ENCODE peak calls at places on chromosomes 13 and 19, in eight cellular contexts. One of them, this sample, is unnamed.
A peak's percentile ranks its signal among the peaks of the same experiment; 100 is the strongest.

GRCh38 chr13:30038884-30039283 is 188.5 kb upstream of the UBL3 start:
- DNase-seq in lower leg skin: no peak
- DNase-seq in BE2C: no peak
- DNase-seq in breast epithelium: no peak
- DNase-seq in WTC11: no peak
- DNase-seq in AG04450: no peak
- DNase-seq in cardiac fibroblast: peak; percentile 35
- DNase-seq in A549: no peak
- DNase-seq in this sample: peak; percentile 78

GRCh38 chr13:45863716-45864590 is 12.4 kb upstream of the SIAH3 start:
- DNase-seq in A549: no peak
- DNase-seq in breast epithelium: no peak
- DNase-seq in AG04450: no peak
- DNase-seq in BE2C: no peak
- DNase-seq in WTC11: no peak
- DNase-seq in cardiac fibroblast: no peak
- DNase-seq in lower leg skin: no peak
- DNase-seq in this sample: no peak

GRCh38 chr19:17183858-17184271 is 31.3 kb upstream of the USE1 start:
- DNase-seq in A549: no peak
- DNase-seq in BE2C: no peak
- DNase-seq in WTC11: no peak
- DNase-seq in AG04450: no peak
- DNase-seq in breast epithelium: no peak
- DNase-seq in cardiac fibroblast: no peak
- DNase-seq in lower leg skin: no peak
- DNase-seq in this sample: no peak

GRCh38 chr13:20332361-20333096 is 100.4 kb upstream of the GJB6 start:
- DNase-seq in cardiac fibroblast: peak; percentile 8
- DNase-seq in A549: no peak
- DNase-seq in lower leg skin: peak; percentile 40
- DNase-seq in WTC11: no peak
- DNase-seq in breast epithelium: no peak
- DNase-seq in BE2C: peak; percentile 39
- DNase-seq in AG04450: no peak
- DNase-seq in this sample: peak; percentile 69

GRCh38 chr13:51397262-51397933 is 55.4 kb downstream of the INTS6 start:
- DNase-seq in cardiac fibroblast: peak; percentile 78
- DNase-seq in A549: peak; percentile 31
- DNase-seq in lower leg skin: peak; percentile 83
- DNase-seq in WTC11: no peak
- DNase-seq in AG04450: peak; percentile 44
- DNase-seq in BE2C: no peak
- DNase-seq in breast epithelium: no peak
- DNase-seq in this sample: peak; percentile 94

GRCh38 chr19:5727453-5728050 is 7.1 kb downstream of the CATSPERD start:
- DNase-seq in AG04450: no peak
- DNase-seq in lower leg skin: no peak
- DNase-seq in BE2C: no peak
- DNase-seq in breast epithelium: no peak
- DNase-seq in cardiac fibroblast: no peak
- DNase-seq in WTC11: no peak
- DNase-seq in A549: no peak
- DNase-seq in this sample: no peak

GRCh38 chr19:41588497-41589209 is 12.7 kb downstream of the CEACAM21 start:
- DNase-seq in AG04450: no peak
- DNase-seq in WTC11: peak; percentile 69
- DNase-seq in cardiac fibroblast: peak; percentile 49
- DNase-seq in BE2C: no peak
- DNase-seq in breast epithelium: no peak
- DNase-seq in lower leg skin: no peak
- DNase-seq in A549: peak; percentile 44
- DNase-seq in this sample: peak; percentile 16

GRCh38 chr13:111513766-111514611 is 193.5 kb downstream of the TEX29 start:
- DNase-seq in WTC11: no peak
- DNase-seq in cardiac fibroblast: no peak
- DNase-seq in AG04450: no peak
- DNase-seq in breast epithelium: no peak
- DNase-seq in BE2C: no peak
- DNase-seq in lower leg skin: no peak
- DNase-seq in A549: no peak
- DNase-seq in this sample: no peak

GRCh38 chr19:44689290-44690130 is 9.4 kb upstream of the CEACAM16 start:
- DNase-seq in A549: peak; percentile 95
- DNase-seq in breast epithelium: peak; percentile 69
- DNase-seq in AG04450: peak; percentile 34
- DNase-seq in cardiac fibroblast: peak; percentile 76
- DNase-seq in BE2C: peak; percentile 86
- DNase-seq in lower leg skin: peak; percentile 37
- DNase-seq in WTC11: peak; percentile 94
- DNase-seq in this sample: peak; percentile 59

GRCh38 chr13:50829226-50829625 is 14.3 kb downstream of the DLEU7 start:
- DNase-seq in lower leg skin: no peak
- DNase-seq in AG04450: no peak
- DNase-seq in breast epithelium: no peak
- DNase-seq in cardiac fibroblast: no peak
- DNase-seq in WTC11: no peak
- DNase-seq in BE2C: no peak
- DNase-seq in A549: no peak
- DNase-seq in this sample: no peak

GRCh38 chr13:93169980-93170379 is 56.6 kb upstream of the GPC6 start:
- DNase-seq in cardiac fibroblast: peak; percentile 88
- DNase-seq in WTC11: no peak
- DNase-seq in A549: peak; percentile 40
- DNase-seq in AG04450: peak; percentile 61
- DNase-seq in BE2C: no peak
- DNase-seq in lower leg skin: no peak
- DNase-seq in breast epithelium: no peak
- DNase-seq in this sample: peak; percentile 46

GRCh38 chr13:76879876-76880270 is 6.3 kb downstream of the KCTD12 start:
- DNase-seq in breast epithelium: no peak
- DNase-seq in WTC11: no peak
- DNase-seq in A549: no peak
- DNase-seq in AG04450: no peak
- DNase-seq in lower leg skin: no peak
- DNase-seq in cardiac fibroblast: no peak
- DNase-seq in BE2C: no peak
- DNase-seq in this sample: no peak

GRCh38 chr13:100158569-100158968 is 69.7 kb downstream of the PCCA start:
- DNase-seq in cardiac fibroblast: no peak
- DNase-seq in lower leg skin: no peak
- DNase-seq in AG04450: no peak
- DNase-seq in BE2C: no peak
- DNase-seq in breast epithelium: no peak
- DNase-seq in A549: no peak
- DNase-seq in WTC11: no peak
- DNase-seq in this sample: no peak

GRCh38 chr19:29544656-29545360 is 19.0 kb downstream of the VSTM2B start:
- DNase-seq in lower leg skin: no peak
- DNase-seq in AG04450: no peak
- DNase-seq in cardiac fibroblast: no peak
- DNase-seq in A549: no peak
- DNase-seq in breast epithelium: peak; percentile 20
- DNase-seq in WTC11: no peak
- DNase-seq in BE2C: no peak
- DNase-seq in this sample: no peak

GRCh38 chr13:47499358-47500150 is 501.5 kb downstream of the SUCLA2 start:
- DNase-seq in cardiac fibroblast: peak; percentile 78
- DNase-seq in AG04450: peak; percentile 63
- DNase-seq in WTC11: no peak
- DNase-seq in BE2C: no peak
- DNase-seq in A549: no peak
- DNase-seq in lower leg skin: no peak
- DNase-seq in breast epithelium: no peak
- DNase-seq in this sample: peak; percentile 75

GRCh38 chr19:4877753-4878490 is 10.5 kb upstream of the PLIN3 start:
- DNase-seq in breast epithelium: no peak
- DNase-seq in AG04450: no peak
- DNase-seq in A549: no peak
- DNase-seq in cardiac fibroblast: no peak
- DNase-seq in WTC11: no peak
- DNase-seq in BE2C: no peak
- DNase-seq in lower leg skin: no peak
- DNase-seq in this sample: no peak

GRCh38 chr13:99356216-99357089 is 49.3 kb upstream of the GPR183 start:
- DNase-seq in A549: no peak
- DNase-seq in AG04450: peak; percentile 39
- DNase-seq in BE2C: no peak
- DNase-seq in WTC11: no peak
- DNase-seq in lower leg skin: peak; percentile 48
- DNase-seq in cardiac fibroblast: peak; percentile 80
- DNase-seq in breast epithelium: no peak
- DNase-seq in this sample: peak; percentile 76

GRCh38 chr19:35266904-35267817 is 1.6 kb upstream of the USF2 start:
- DNase-seq in WTC11: peak; percentile 42
- DNase-seq in AG04450: no peak
- DNase-seq in BE2C: peak; percentile 39
- DNase-seq in lower leg skin: peak; percentile 57
- DNase-seq in A549: peak; percentile 56
- DNase-seq in breast epithelium: no peak
- DNase-seq in cardiac fibroblast: no peak
- DNase-seq in this sample: peak; percentile 15

GRCh38 chr19:35742121-35742724 is at the start of gene IGFLR1:
- DNase-seq in breast epithelium: no peak
- DNase-seq in AG04450: no peak
- DNase-seq in lower leg skin: peak; percentile 47
- DNase-seq in A549: no peak
- DNase-seq in BE2C: no peak
- DNase-seq in WTC11: no peak
- DNase-seq in cardiac fibroblast: no peak
- DNase-seq in this sample: no peak

GRCh38 chr19:54172413-54172763 is 572 bp downstream of the TMC4 start:
- DNase-seq in BE2C: no peak
- DNase-seq in AG04450: no peak
- DNase-seq in cardiac fibroblast: no peak
- DNase-seq in WTC11: no peak
- DNase-seq in A549: no peak
- DNase-seq in lower leg skin: no peak
- DNase-seq in breast epithelium: no peak
- DNase-seq in this sample: no peak

GRCh38 chr13:40666058-40666904 is at the start of gene FOXO1:
- DNase-seq in lower leg skin: peak; percentile 84
- DNase-seq in BE2C: peak; percentile 88
- DNase-seq in breast epithelium: peak; percentile 89
- DNase-seq in WTC11: peak; percentile 80
- DNase-seq in cardiac fibroblast: peak; percentile 78
- DNase-seq in A549: peak; percentile 74
- DNase-seq in AG04450: peak; percentile 27
- DNase-seq in this sample: peak; percentile 91

GRCh38 chr19:2232286-2233151 is 3.6 kb downstream of the PLEKHJ1 start:
- DNase-seq in A549: no peak
- DNase-seq in cardiac fibroblast: no peak
- DNase-seq in AG04450: no peak
- DNase-seq in lower leg skin: no peak
- DNase-seq in breast epithelium: no peak
- DNase-seq in WTC11: no peak
- DNase-seq in BE2C: no peak
- DNase-seq in this sample: no peak
- TF ChIP-seq CTCF in A549: no peak
- TF ChIP-seq CTCF in cardiac fibroblast: no peak
- TF ChIP-seq CTCF in AG04450: no peak
- TF ChIP-seq CTCF in lower leg skin: no peak
- TF ChIP-seq CTCF in breast epithelium: no peak
- TF ChIP-seq CTCF in WTC11: no peak
- TF ChIP-seq CTCF in BE2C: no peak
- TF ChIP-seq CTCF in this sample: no peak

GRCh38 chr19:15846923-15847322 is 31.5 kb upstream of the OR10H1 start:
- DNase-seq in A549: no peak
- DNase-seq in BE2C: no peak
- DNase-seq in breast epithelium: no peak
- DNase-seq in AG04450: no peak
- DNase-seq in lower leg skin: no peak
- DNase-seq in cardiac fibroblast: no peak
- DNase-seq in WTC11: no peak
- DNase-seq in this sample: no peak

GRCh38 chr19:15840833-15841232 is 25.4 kb upstream of the OR10H1 start:
- DNase-seq in A549: no peak
- DNase-seq in breast epithelium: no peak
- DNase-seq in BE2C: no peak
- DNase-seq in AG04450: no peak
- DNase-seq in WTC11: no peak
- DNase-seq in lower leg skin: no peak
- DNase-seq in cardiac fibroblast: no peak
- DNase-seq in this sample: no peak

GRCh38 chr19:15843186-15843585 is 27.7 kb upstream of the OR10H1 start:
- DNase-seq in A549: no peak
- DNase-seq in BE2C: no peak
- DNase-seq in lower leg skin: no peak
- DNase-seq in AG04450: no peak
- DNase-seq in breast epithelium: no peak
- DNase-seq in WTC11: no peak
- DNase-seq in cardiac fibroblast: no peak
- DNase-seq in this sample: no peak

GRCh38 chr19:15836595-15837398 is 21.3 kb upstream of the OR10H1 start:
- DNase-seq in AG04450: peak; percentile 79
- DNase-seq in A549: peak; percentile 95
- DNase-seq in lower leg skin: peak; percentile 99
- DNase-seq in WTC11: peak; percentile 89
- DNase-seq in BE2C: peak; percentile 95
- DNase-seq in breast epithelium: peak; percentile 96
- DNase-seq in cardiac fibroblast: peak; percentile 92
- DNase-seq in this sample: peak; percentile 93

GRCh38 chr19:15841875-15842569 is 26.6 kb upstream of the OR10H1 start:
- DNase-seq in A549: no peak
- DNase-seq in cardiac fibroblast: no peak
- DNase-seq in lower leg skin: no peak
- DNase-seq in AG04450: no peak
- DNase-seq in WTC11: peak; percentile 67
- DNase-seq in BE2C: no peak
- DNase-seq in breast epithelium: no peak
- DNase-seq in this sample: no peak
- TF ChIP-seq CTCF in A549: no peak
- TF ChIP-seq CTCF in cardiac fibroblast: no peak
- TF ChIP-seq CTCF in lower leg skin: no peak
- TF ChIP-seq CTCF in AG04450: no peak
- TF ChIP-seq CTCF in WTC11: peak; percentile 74
- TF ChIP-seq CTCF in BE2C: peak; percentile 15
- TF ChIP-seq CTCF in breast epithelium: no peak
- TF ChIP-seq CTCF in this sample: no peak

DNA sequence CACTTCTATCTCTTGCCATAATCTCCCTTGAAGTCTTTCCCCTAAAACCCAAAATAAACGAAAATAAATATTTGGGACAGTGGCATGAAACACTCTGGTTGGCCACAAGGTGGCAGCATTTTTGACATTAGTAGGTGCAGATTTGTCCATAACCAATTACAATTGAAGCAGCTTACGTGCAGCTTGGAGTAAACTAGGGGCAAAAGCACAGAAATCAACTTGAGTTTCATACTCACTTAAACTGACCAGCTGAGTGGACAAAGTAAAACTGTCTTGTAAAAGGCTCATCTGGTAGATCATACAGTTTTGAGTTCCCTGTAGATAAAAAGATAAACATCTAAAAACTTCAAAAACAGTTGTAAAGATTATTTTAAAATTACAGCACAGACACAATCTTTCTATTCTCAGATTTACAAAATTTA is 18.8 kb downstream of the PDCD5 start:
- DNase-seq in cardiac fibroblast: peak; percentile 77
- DNase-seq in AG04450: peak; percentile 36
- DNase-seq in A549: peak; percentile 85
- DNase-seq in WTC11: no peak
- DNase-seq in lower leg skin: no peak
- DNase-seq in BE2C: peak; percentile 41
- DNase-seq in breast epithelium: no peak
- DNase-seq in this sample: peak; percentile 70
- TF ChIP-seq CTCF in cardiac fibroblast: peak; percentile 75
- TF ChIP-seq CTCF in AG04450: peak; percentile 75
- TF ChIP-seq CTCF in A549: peak; percentile 99
- TF ChIP-seq CTCF in WTC11: peak; percentile 69
- TF ChIP-seq CTCF in lower leg skin: no peak
- TF ChIP-seq CTCF in BE2C: peak; percentile 83
- TF ChIP-seq CTCF in breast epithelium: peak; percentile 27
- TF ChIP-seq CTCF in this sample: peak; percentile 79

GRCh38 chr13:25489238-25489637 is 117.5 kb downstream of the ATP8A2 start:
- DNase-seq in A549: no peak
- DNase-seq in AG04450: no peak
- DNase-seq in WTC11: no peak
- DNase-seq in BE2C: no peak
- DNase-seq in lower leg skin: no peak
- DNase-seq in breast epithelium: no peak
- DNase-seq in cardiac fibroblast: no peak
- DNase-seq in this sample: no peak
- TF ChIP-seq CTCF in A549: no peak
- TF ChIP-seq CTCF in AG04450: no peak
- TF ChIP-seq CTCF in WTC11: no peak
- TF ChIP-seq CTCF in BE2C: no peak
- TF ChIP-seq CTCF in lower leg skin: no peak
- TF ChIP-seq CTCF in breast epithelium: no peak
- TF ChIP-seq CTCF in cardiac fibroblast: no peak
- TF ChIP-seq CTCF in this sample: no peak

This sample was measured in AG10803.